ENCODE peak calls at places on chromosomes 3 and 15, in six cellular contexts. I, C, G, Y, E and H are unnamed samples.

GRCh38 chr3:13712682-13713180 is 163.8 kb downstream of the FBLN2 start:
- DNase-seq in C (no peak), I (no peak), Y (no peak), G (no peak), E (no peak), H (no peak)

GRCh38 chr15:74937226-74937601 is 659 bp downstream of the COX5A start:
- DNase-seq in I (no peak), C (no peak), E (no peak), Y (no peak), G (no peak), H (no peak)

GRCh38 chr15:26087395-26087794 is 224.3 kb upstream of the ATP10A start:
- DNase-seq in I (no peak), E (no peak), Y (no peak), C (peak), G (no peak), H (no peak)

GRCh38 chr3:177802151-177802900 is 605.0 kb upstream of the TBL1XR1 start:
- DNase-seq in G (no peak), I (no peak), C (peak), Y (no peak), E (no peak), H (no peak)

GRCh38 chr3:100221159-100221558 is 39.6 kb upstream of the TBC1D23 start:
- DNase-seq in G (no peak), I (no peak), Y (no peak), C (no peak), E (no peak), H (no peak)

GRCh38 chr3:171986208-171986607 is 53.2 kb upstream of the FNDC3B start:
- DNase-seq in I (no peak), E (no peak), G (no peak), Y (no peak), C (no peak), H (no peak)

GRCh38 chr3:60048447-60048848 is 998.6 kb upstream of the CFAP20DC start:
- DNase-seq in Y (peak), I (no peak), G (no peak), E (no peak), C (no peak), H (no peak)

GRCh38 chr15:29566914-29567313 is 255.4 kb downstream of the TJP1 start:
- DNase-seq in I (no peak), C (no peak), E (peak), G (no peak), Y (no peak), H (no peak)

GRCh38 chr3:7876741-7877297 is 624.8 kb upstream of the LMCD1 start:
- DNase-seq in Y (peak), C (no peak), E (peak), G (no peak), I (no peak), H (no peak)